ENCODE peak calls at places on chromosomes 6 and 20, in ten cellular contexts. One of them, this sample, is unnamed.

GRCh38 chr6:159487636-159488035 is 205.4 kb downstream of the SOD2 start:
- DNase-seq in mucosa of descending colon: no peak
- DNase-seq in CD8-positive, alpha-beta T cell: no peak
- DNase-seq in colonic mucosa: no peak
- DNase-seq in IMR-90: peak
- DNase-seq in AG10803: no peak
- DNase-seq in gastrocnemius medialis: no peak
- DNase-seq in GM06990: no peak
- DNase-seq in effector memory CD4-positive, alpha-beta T cell: no peak
- DNase-seq in left ventricle myocardium inferior: no peak
- DNase-seq in this sample: no peak

GRCh38 chr6:11847515-11848244 is 69.1 kb upstream of the ADTRP start:
- DNase-seq in gastrocnemius medialis: no peak
- DNase-seq in IMR-90: peak
- DNase-seq in left ventricle myocardium inferior: no peak
- DNase-seq in CD8-positive, alpha-beta T cell: no peak
- DNase-seq in AG10803: no peak
- DNase-seq in mucosa of descending colon: no peak
- DNase-seq in colonic mucosa: no peak
- DNase-seq in effector memory CD4-positive, alpha-beta T cell: no peak
- DNase-seq in GM06990: no peak
- DNase-seq in this sample: no peak

GRCh38 chr6:71333700-71334099 is 45.1 kb downstream of the OGFRL1 start:
- DNase-seq in GM06990: no peak
- DNase-seq in colonic mucosa: no peak
- DNase-seq in mucosa of descending colon: no peak
- DNase-seq in gastrocnemius medialis: peak
- DNase-seq in IMR-90: peak
- DNase-seq in left ventricle myocardium inferior: no peak
- DNase-seq in AG10803: peak
- DNase-seq in CD8-positive, alpha-beta T cell: no peak
- DNase-seq in effector memory CD4-positive, alpha-beta T cell: no peak
- DNase-seq in this sample: no peak

GRCh38 chr20:23141450-23142161 is 55.5 kb upstream of the CD93 start:
- DNase-seq in IMR-90: no peak
- DNase-seq in AG10803: no peak
- DNase-seq in GM06990: no peak
- DNase-seq in left ventricle myocardium inferior: no peak
- DNase-seq in colonic mucosa: no peak
- DNase-seq in CD8-positive, alpha-beta T cell: no peak
- DNase-seq in gastrocnemius medialis: peak
- DNase-seq in mucosa of descending colon: no peak
- DNase-seq in effector memory CD4-positive, alpha-beta T cell: no peak
- DNase-seq in this sample: no peak

GRCh38 chr6:16741112-16742016 is 19.9 kb downstream of the ATXN1 start:
- DNase-seq in CD8-positive, alpha-beta T cell: no peak
- DNase-seq in mucosa of descending colon: no peak
- DNase-seq in left ventricle myocardium inferior: no peak
- DNase-seq in GM06990: peak
- DNase-seq in IMR-90: peak
- DNase-seq in effector memory CD4-positive, alpha-beta T cell: no peak
- DNase-seq in gastrocnemius medialis: no peak
- DNase-seq in AG10803: peak
- DNase-seq in colonic mucosa: no peak
- DNase-seq in this sample: no peak

GRCh38 chr20:46027245-46027853 is 1.7 kb upstream of the SLC12A5 start:
- DNase-seq in effector memory CD4-positive, alpha-beta T cell: no peak
- DNase-seq in left ventricle myocardium inferior: no peak
- DNase-seq in GM06990: no peak
- DNase-seq in IMR-90: peak
- DNase-seq in CD8-positive, alpha-beta T cell: no peak
- DNase-seq in mucosa of descending colon: no peak
- DNase-seq in colonic mucosa: peak
- DNase-seq in gastrocnemius medialis: no peak
- DNase-seq in AG10803: peak
- DNase-seq in this sample: no peak

GRCh38 chr20:5996765-5997164 is 46.3 kb downstream of the MCM8 start:
- DNase-seq in effector memory CD4-positive, alpha-beta T cell: peak
- DNase-seq in AG10803: no peak
- DNase-seq in colonic mucosa: no peak
- DNase-seq in IMR-90: no peak
- DNase-seq in CD8-positive, alpha-beta T cell: peak
- DNase-seq in left ventricle myocardium inferior: no peak
- DNase-seq in GM06990: peak
- DNase-seq in gastrocnemius medialis: no peak
- DNase-seq in mucosa of descending colon: no peak
- DNase-seq in this sample: no peak

GRCh38 chr6:1009041-1009440 is 302.9 kb upstream of the FOXQ1 start:
- DNase-seq in AG10803: no peak
- DNase-seq in CD8-positive, alpha-beta T cell: no peak
- DNase-seq in colonic mucosa: no peak
- DNase-seq in mucosa of descending colon: no peak
- DNase-seq in IMR-90: no peak
- DNase-seq in gastrocnemius medialis: no peak
- DNase-seq in left ventricle myocardium inferior: no peak
- DNase-seq in effector memory CD4-positive, alpha-beta T cell: no peak
- DNase-seq in GM06990: no peak
- DNase-seq in this sample: no peak

GRCh38 chr6:26126394-26127221 is 39.4 kb downstream of the HFE start:
- DNase-seq in GM06990: no peak
- DNase-seq in effector memory CD4-positive, alpha-beta T cell: no peak
- DNase-seq in IMR-90: peak
- DNase-seq in colonic mucosa: no peak
- DNase-seq in mucosa of descending colon: no peak
- DNase-seq in left ventricle myocardium inferior: no peak
- DNase-seq in gastrocnemius medialis: no peak
- DNase-seq in CD8-positive, alpha-beta T cell: no peak
- DNase-seq in AG10803: no peak
- DNase-seq in this sample: no peak

GRCh38 chr6:8389034-8389818 is 46.1 kb downstream of the SLC35B3 start:
- DNase-seq in left ventricle myocardium inferior: no peak
- DNase-seq in colonic mucosa: peak
- DNase-seq in IMR-90: no peak
- DNase-seq in gastrocnemius medialis: no peak
- DNase-seq in GM06990: no peak
- DNase-seq in effector memory CD4-positive, alpha-beta T cell: no peak
- DNase-seq in mucosa of descending colon: no peak
- DNase-seq in CD8-positive, alpha-beta T cell: no peak
- DNase-seq in AG10803: no peak
- DNase-seq in this sample: no peak

GRCh38 chr6:8382434-8382833 is 52.9 kb downstream of the SLC35B3 start:
- DNase-seq in colonic mucosa: no peak
- DNase-seq in CD8-positive, alpha-beta T cell: no peak
- DNase-seq in gastrocnemius medialis: no peak
- DNase-seq in AG10803: no peak
- DNase-seq in IMR-90: no peak
- DNase-seq in left ventricle myocardium inferior: no peak
- DNase-seq in effector memory CD4-positive, alpha-beta T cell: no peak
- DNase-seq in mucosa of descending colon: no peak
- DNase-seq in GM06990: no peak
- DNase-seq in this sample: no peak

GRCh38 chr6:8387942-8388437 is 47.4 kb downstream of the SLC35B3 start:
- DNase-seq in mucosa of descending colon: no peak
- DNase-seq in left ventricle myocardium inferior: no peak
- DNase-seq in colonic mucosa: no peak
- DNase-seq in IMR-90: no peak
- DNase-seq in gastrocnemius medialis: no peak
- DNase-seq in GM06990: no peak
- DNase-seq in effector memory CD4-positive, alpha-beta T cell: no peak
- DNase-seq in CD8-positive, alpha-beta T cell: no peak
- DNase-seq in AG10803: no peak
- DNase-seq in this sample: no peak

DNA sequence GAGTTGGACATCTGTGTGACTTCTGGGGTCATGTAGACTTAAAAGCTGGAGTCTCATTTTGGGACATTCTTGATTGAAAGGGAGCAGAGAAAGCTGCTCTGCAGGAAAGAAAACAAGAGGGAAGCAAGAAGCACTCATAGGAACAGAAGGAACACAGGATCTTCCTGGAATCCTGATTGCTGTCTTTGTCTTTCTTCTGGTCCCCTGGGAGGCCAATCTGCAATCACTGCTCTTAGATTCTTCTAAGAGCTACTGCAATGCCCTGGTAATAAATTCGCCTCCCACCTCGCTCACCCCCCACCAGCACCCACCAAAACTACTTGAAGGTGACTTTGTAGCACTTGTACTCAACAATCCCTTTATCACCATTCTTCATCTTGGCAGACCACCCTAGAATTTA is 51.8 kb downstream of the SLC35B3 start:
- DNase-seq in GM06990: no peak
- DNase-seq in left ventricle myocardium inferior: no peak
- DNase-seq in colonic mucosa: no peak
- DNase-seq in CD8-positive, alpha-beta T cell: no peak
- DNase-seq in effector memory CD4-positive, alpha-beta T cell: no peak
- DNase-seq in gastrocnemius medialis: no peak
- DNase-seq in mucosa of descending colon: no peak
- DNase-seq in IMR-90: no peak
- DNase-seq in AG10803: no peak
- DNase-seq in this sample: no peak
- H3K4me3 ChIP-seq in GM06990: no peak
- H3K4me3 ChIP-seq in left ventricle myocardium inferior: no peak
- H3K4me3 ChIP-seq in colonic mucosa: no peak
- H3K4me3 ChIP-seq in CD8-positive, alpha-beta T cell: no peak
- H3K4me3 ChIP-seq in effector memory CD4-positive, alpha-beta T cell: no peak
- H3K4me3 ChIP-seq in gastrocnemius medialis: no peak
- H3K4me3 ChIP-seq in mucosa of descending colon: no peak
- H3K4me3 ChIP-seq in IMR-90: no peak
- H3K4me3 ChIP-seq in AG10803: no peak
- H3K4me3 ChIP-seq in this sample: no peak

GRCh38 chr6:146260886-146261285 is 232.0 kb downstream of the GRM1 start:
- DNase-seq in effector memory CD4-positive, alpha-beta T cell: no peak
- DNase-seq in IMR-90: no peak
- DNase-seq in GM06990: no peak
- DNase-seq in mucosa of descending colon: no peak
- DNase-seq in gastrocnemius medialis: no peak
- DNase-seq in left ventricle myocardium inferior: no peak
- DNase-seq in CD8-positive, alpha-beta T cell: no peak
- DNase-seq in colonic mucosa: no peak
- DNase-seq in AG10803: no peak
- DNase-seq in this sample: no peak

DNA sequence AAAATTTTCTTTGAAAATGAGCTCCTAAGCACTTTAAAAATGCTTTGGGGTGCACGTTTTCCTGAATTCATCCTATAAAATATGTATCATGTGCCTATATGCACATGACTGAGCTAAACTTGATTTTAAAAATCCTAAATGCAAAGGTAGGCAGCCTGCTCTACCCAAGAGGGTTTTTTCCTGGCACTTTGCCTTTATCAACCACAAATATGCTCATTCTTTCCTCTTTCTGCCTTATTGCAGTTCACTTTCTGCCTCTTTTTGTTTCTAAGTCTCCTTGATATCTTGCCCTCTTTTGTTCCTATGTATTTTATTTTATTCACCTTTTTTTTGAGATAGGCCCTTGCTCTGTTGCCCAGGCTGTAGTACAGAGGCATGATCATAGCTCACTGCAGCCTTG is 229.3 kb downstream of the GRM1 start:
- DNase-seq in IMR-90: no peak
- DNase-seq in colonic mucosa: no peak
- DNase-seq in CD8-positive, alpha-beta T cell: no peak
- DNase-seq in mucosa of descending colon: no peak
- DNase-seq in GM06990: no peak
- DNase-seq in left ventricle myocardium inferior: no peak
- DNase-seq in gastrocnemius medialis: no peak
- DNase-seq in effector memory CD4-positive, alpha-beta T cell: no peak
- DNase-seq in AG10803: peak
- DNase-seq in this sample: no peak
- H3K4me3 ChIP-seq in IMR-90: no peak
- H3K4me3 ChIP-seq in colonic mucosa: no peak
- H3K4me3 ChIP-seq in CD8-positive, alpha-beta T cell: no peak
- H3K4me3 ChIP-seq in mucosa of descending colon: no peak
- H3K4me3 ChIP-seq in GM06990: no peak
- H3K4me3 ChIP-seq in left ventricle myocardium inferior: no peak
- H3K4me3 ChIP-seq in gastrocnemius medialis: no peak
- H3K4me3 ChIP-seq in effector memory CD4-positive, alpha-beta T cell: no peak
- H3K4me3 ChIP-seq in AG10803: no peak
- H3K4me3 ChIP-seq in this sample: no peak

DNA sequence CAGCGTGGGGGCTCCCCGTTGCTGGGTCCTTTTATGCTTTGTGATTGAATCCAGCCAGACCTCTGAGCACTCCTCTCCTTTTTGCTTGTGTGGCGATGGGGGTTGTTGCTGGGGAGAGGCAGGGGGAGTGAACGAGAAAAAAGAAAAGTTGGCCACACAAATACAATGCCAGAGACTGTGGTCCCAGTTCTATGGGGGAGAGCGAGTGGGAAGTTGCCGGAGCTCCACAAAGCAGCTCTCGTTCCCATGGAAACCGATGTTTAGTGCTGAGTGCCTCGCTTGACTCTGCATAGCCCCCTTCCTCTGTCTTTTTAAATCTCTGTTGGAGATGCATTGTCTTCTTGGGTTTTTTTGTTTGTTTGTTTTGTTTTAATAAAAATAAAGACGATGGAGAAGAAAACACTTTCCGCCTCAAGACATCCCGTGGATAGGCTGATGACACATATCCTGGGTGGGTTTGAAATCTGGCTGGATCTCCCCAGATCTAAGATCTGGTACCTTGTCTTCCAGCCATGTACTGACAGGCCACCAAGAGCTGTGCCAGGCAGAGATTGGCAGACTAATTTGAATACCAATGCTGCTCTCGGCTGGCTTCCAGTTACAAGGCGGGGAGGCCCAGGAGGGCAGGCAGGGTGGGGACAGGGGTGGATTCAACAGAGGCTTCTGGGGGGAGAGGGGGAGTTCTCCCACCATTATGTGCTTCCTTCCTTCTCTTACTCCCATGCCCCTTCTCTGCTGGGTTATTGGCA is 529.3 kb downstream of the QKI start:
- DNase-seq in mucosa of descending colon: no peak
- DNase-seq in AG10803: peak
- DNase-seq in GM06990: no peak
- DNase-seq in CD8-positive, alpha-beta T cell: no peak
- DNase-seq in effector memory CD4-positive, alpha-beta T cell: no peak
- DNase-seq in gastrocnemius medialis: no peak
- DNase-seq in IMR-90: peak
- DNase-seq in left ventricle myocardium inferior: peak
- DNase-seq in colonic mucosa: no peak
- DNase-seq in this sample: no peak
- H3K4me3 ChIP-seq in mucosa of descending colon: no peak
- H3K4me3 ChIP-seq in AG10803: peak
- H3K4me3 ChIP-seq in GM06990: no peak
- H3K4me3 ChIP-seq in CD8-positive, alpha-beta T cell: no peak
- H3K4me3 ChIP-seq in effector memory CD4-positive, alpha-beta T cell: no peak
- H3K4me3 ChIP-seq in gastrocnemius medialis: no peak
- H3K4me3 ChIP-seq in IMR-90: no peak
- H3K4me3 ChIP-seq in left ventricle myocardium inferior: peak
- H3K4me3 ChIP-seq in colonic mucosa: no peak
- H3K4me3 ChIP-seq in this sample: no peak

DNA sequence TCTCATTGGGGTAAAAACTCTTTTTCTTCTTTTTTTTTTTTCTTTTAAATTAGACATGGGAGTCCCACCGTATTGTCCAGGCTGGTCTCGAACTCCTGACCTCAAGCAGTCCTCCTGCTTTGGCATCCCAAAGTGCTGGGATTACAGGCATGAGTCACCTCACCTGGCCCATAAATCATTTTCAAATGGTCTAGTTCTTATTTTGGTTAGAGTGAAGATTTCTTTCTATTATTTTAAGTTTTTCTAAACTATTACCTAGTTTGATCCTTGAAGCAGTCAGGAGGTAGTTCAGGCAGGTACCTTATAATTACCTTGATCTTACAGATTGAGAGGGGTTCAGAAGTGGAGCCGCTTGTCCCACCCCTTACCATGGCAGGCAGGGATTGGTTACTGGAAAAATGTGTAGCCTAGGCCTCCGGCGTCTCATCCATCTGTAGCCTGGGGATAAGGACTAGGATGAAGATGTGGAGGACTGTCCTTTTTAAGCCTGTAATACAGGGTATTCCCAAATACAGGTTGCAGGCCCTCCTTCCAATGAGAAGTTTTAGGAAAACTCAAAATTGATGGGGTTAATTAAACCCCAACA is 2.7 kb downstream of the HMGA1 start:
- DNase-seq in IMR-90: no peak
- DNase-seq in CD8-positive, alpha-beta T cell: no peak
- DNase-seq in left ventricle myocardium inferior: no peak
- DNase-seq in AG10803: no peak
- DNase-seq in colonic mucosa: peak
- DNase-seq in effector memory CD4-positive, alpha-beta T cell: no peak
- DNase-seq in mucosa of descending colon: peak
- DNase-seq in GM06990: no peak
- DNase-seq in gastrocnemius medialis: no peak
- DNase-seq in this sample: no peak
- H3K4me3 ChIP-seq in IMR-90: no peak
- H3K4me3 ChIP-seq in CD8-positive, alpha-beta T cell: no peak
- H3K4me3 ChIP-seq in left ventricle myocardium inferior: no peak
- H3K4me3 ChIP-seq in AG10803: no peak
- H3K4me3 ChIP-seq in colonic mucosa: no peak
- H3K4me3 ChIP-seq in effector memory CD4-positive, alpha-beta T cell: no peak
- H3K4me3 ChIP-seq in mucosa of descending colon: no peak
- H3K4me3 ChIP-seq in GM06990: peak
- H3K4me3 ChIP-seq in gastrocnemius medialis: no peak
- H3K4me3 ChIP-seq in this sample: no peak

This sample was measured in ascending aorta.